ENCODE peak calls at places on chromosome 9, in seven cellular contexts. One of them, this sample, is unnamed.

GRCh38 chr9:117060963-117061362 is 353.9 kb downstream of the ASTN2 start:
- DNase-seq in activated CD4-positive, alpha-beta T cell treated with anti-CD3 and anti-CD28 coated beads, Interleukin-2, amount 50 U/mL, for 4 hours: no peak
- DNase-seq in body of pancreas: no peak
- DNase-seq in Kasumi-1: no peak
- DNase-seq in CD8-positive, alpha-beta memory T cell: no peak
- DNase-seq in AG04449: no peak
- DNase-seq in ovary: no peak
- DNase-seq in this sample: no peak

GRCh38 chr9:90927496-90927895 is 125.9 kb downstream of the SYK start:
- DNase-seq in Kasumi-1: no peak
- DNase-seq in CD8-positive, alpha-beta memory T cell: no peak
- DNase-seq in AG04449: no peak
- DNase-seq in ovary: no peak
- DNase-seq in activated CD4-positive, alpha-beta T cell treated with anti-CD3 and anti-CD28 coated beads, Interleukin-2, amount 50 U/mL, for 4 hours: no peak
- DNase-seq in body of pancreas: no peak
- DNase-seq in this sample: peak; percentile 66

GRCh38 chr9:113509463-113509862 is 45.9 kb downstream of the RGS3 start:
- DNase-seq in body of pancreas: no peak
- DNase-seq in CD8-positive, alpha-beta memory T cell: no peak
- DNase-seq in Kasumi-1: no peak
- DNase-seq in ovary: no peak
- DNase-seq in activated CD4-positive, alpha-beta T cell treated with anti-CD3 and anti-CD28 coated beads, Interleukin-2, amount 50 U/mL, for 4 hours: no peak
- DNase-seq in AG04449: peak; percentile 34
- DNase-seq in this sample: no peak

GRCh38 chr9:13688223-13688989 is 408.9 kb upstream of the MPDZ start:
- DNase-seq in ovary: no peak
- DNase-seq in AG04449: no peak
- DNase-seq in activated CD4-positive, alpha-beta T cell treated with anti-CD3 and anti-CD28 coated beads, Interleukin-2, amount 50 U/mL, for 4 hours: no peak
- DNase-seq in body of pancreas: no peak
- DNase-seq in CD8-positive, alpha-beta memory T cell: no peak
- DNase-seq in Kasumi-1: no peak
- DNase-seq in this sample: peak; percentile 7

GRCh38 chr9:137299938-137300337 is 2.1 kb downstream of the NRARP start:
- DNase-seq in AG04449: no peak
- DNase-seq in body of pancreas: peak; percentile 77
- DNase-seq in activated CD4-positive, alpha-beta T cell treated with anti-CD3 and anti-CD28 coated beads, Interleukin-2, amount 50 U/mL, for 4 hours: no peak
- DNase-seq in ovary: peak; percentile 28
- DNase-seq in Kasumi-1: no peak
- DNase-seq in CD8-positive, alpha-beta memory T cell: no peak
- DNase-seq in this sample: no peak

GRCh38 chr9:81408951-81409350 is 280.4 kb downstream of the TLE1 start:
- DNase-seq in body of pancreas: no peak
- DNase-seq in activated CD4-positive, alpha-beta T cell treated with anti-CD3 and anti-CD28 coated beads, Interleukin-2, amount 50 U/mL, for 4 hours: no peak
- DNase-seq in ovary: no peak
- DNase-seq in AG04449: no peak
- DNase-seq in CD8-positive, alpha-beta memory T cell: no peak
- DNase-seq in Kasumi-1: peak; percentile 65
- DNase-seq in this sample: no peak

GRCh38 chr9:121842612-121842978 is 191.2 kb downstream of the DAB2IP start:
- DNase-seq in AG04449: no peak
- DNase-seq in activated CD4-positive, alpha-beta T cell treated with anti-CD3 and anti-CD28 coated beads, Interleukin-2, amount 50 U/mL, for 4 hours: no peak
- DNase-seq in CD8-positive, alpha-beta memory T cell: no peak
- DNase-seq in ovary: no peak
- DNase-seq in body of pancreas: no peak
- DNase-seq in Kasumi-1: no peak
- DNase-seq in this sample: no peak

GRCh38 chr9:94084314-94084713 is at the start of gene PTPDC1:
- DNase-seq in ovary: no peak
- DNase-seq in AG04449: peak; percentile 37
- DNase-seq in Kasumi-1: no peak
- DNase-seq in activated CD4-positive, alpha-beta T cell treated with anti-CD3 and anti-CD28 coated beads, Interleukin-2, amount 50 U/mL, for 4 hours: no peak
- DNase-seq in body of pancreas: no peak
- DNase-seq in CD8-positive, alpha-beta memory T cell: no peak
- DNase-seq in this sample: no peak

GRCh38 chr9:117224676-117225075 is 190.2 kb downstream of the ASTN2 start:
- DNase-seq in body of pancreas: no peak
- DNase-seq in ovary: no peak
- DNase-seq in Kasumi-1: no peak
- DNase-seq in activated CD4-positive, alpha-beta T cell treated with anti-CD3 and anti-CD28 coated beads, Interleukin-2, amount 50 U/mL, for 4 hours: no peak
- DNase-seq in CD8-positive, alpha-beta memory T cell: no peak
- DNase-seq in AG04449: no peak
- DNase-seq in this sample: no peak

GRCh38 chr9:94779101-94779500 is 52.6 kb downstream of the AOPEP start:
- DNase-seq in AG04449: no peak
- DNase-seq in body of pancreas: no peak
- DNase-seq in CD8-positive, alpha-beta memory T cell: no peak
- DNase-seq in Kasumi-1: no peak
- DNase-seq in activated CD4-positive, alpha-beta T cell treated with anti-CD3 and anti-CD28 coated beads, Interleukin-2, amount 50 U/mL, for 4 hours: no peak
- DNase-seq in ovary: no peak
- DNase-seq in this sample: no peak